ENCODE peak calls at places on chromosome 17, in six cellular contexts. One of them, this sample, is unnamed.

GRCh38 chr17:27153005-27153404 is 140.9 kb upstream of the WSB1 start:
- DNase-seq in sigmoid colon: no peak
- DNase-seq in activated CD8-positive, alpha-beta memory T cell treated with anti-CD3 and anti-CD28 coated beads for 1 hour: no peak
- DNase-seq in nucleus accumbens: no peak
- DNase-seq in stomach: no peak
- DNase-seq in NAMALWA: no peak
- DNase-seq in this sample: no peak

GRCh38 chr17:6796887-6797490 is 21.0 kb downstream of the FBXO39 start:
- DNase-seq in sigmoid colon: no peak
- DNase-seq in stomach: no peak
- DNase-seq in nucleus accumbens: no peak
- DNase-seq in NAMALWA: no peak
- DNase-seq in activated CD8-positive, alpha-beta memory T cell treated with anti-CD3 and anti-CD28 coated beads for 1 hour: no peak
- DNase-seq in this sample: no peak

GRCh38 chr17:16250635-16251034 is 33.6 kb downstream of the PIGL start:
- DNase-seq in stomach: no peak
- DNase-seq in NAMALWA: no peak
- DNase-seq in nucleus accumbens: no peak
- DNase-seq in sigmoid colon: no peak
- DNase-seq in activated CD8-positive, alpha-beta memory T cell treated with anti-CD3 and anti-CD28 coated beads for 1 hour: no peak
- DNase-seq in this sample: no peak

GRCh38 chr17:77471984-77472836 is 331.4 kb downstream of the SEC14L1 start:
- DNase-seq in sigmoid colon: peak; percentile 87
- DNase-seq in stomach: peak; percentile 56
- DNase-seq in nucleus accumbens: no peak
- DNase-seq in NAMALWA: peak; percentile 54
- DNase-seq in activated CD8-positive, alpha-beta memory T cell treated with anti-CD3 and anti-CD28 coated beads for 1 hour: no peak
- DNase-seq in this sample: peak; percentile 44

GRCh38 chr17:8889458-8890210 is 22.2 kb upstream of the PIK3R6 start:
- DNase-seq in stomach: no peak
- DNase-seq in activated CD8-positive, alpha-beta memory T cell treated with anti-CD3 and anti-CD28 coated beads for 1 hour: no peak
- DNase-seq in nucleus accumbens: no peak
- DNase-seq in sigmoid colon: no peak
- DNase-seq in NAMALWA: no peak
- DNase-seq in this sample: no peak

GRCh38 chr17:4086041-4086483 is 56.8 kb downstream of the ZZEF1 start:
- DNase-seq in sigmoid colon: no peak
- DNase-seq in activated CD8-positive, alpha-beta memory T cell treated with anti-CD3 and anti-CD28 coated beads for 1 hour: no peak
- DNase-seq in stomach: no peak
- DNase-seq in NAMALWA: no peak
- DNase-seq in nucleus accumbens: no peak
- DNase-seq in this sample: no peak

GRCh38 chr17:40510328-40510648 is 8.9 kb upstream of the TNS4 start:
- DNase-seq in nucleus accumbens: no peak
- DNase-seq in activated CD8-positive, alpha-beta memory T cell treated with anti-CD3 and anti-CD28 coated beads for 1 hour: no peak
- DNase-seq in sigmoid colon: peak; percentile 73
- DNase-seq in NAMALWA: no peak
- DNase-seq in stomach: no peak
- DNase-seq in this sample: peak; percentile 88

GRCh38 chr17:82434216-82434565 is 15.8 kb upstream of the OGFOD3 start:
- DNase-seq in activated CD8-positive, alpha-beta memory T cell treated with anti-CD3 and anti-CD28 coated beads for 1 hour: no peak
- DNase-seq in NAMALWA: no peak
- DNase-seq in stomach: no peak
- DNase-seq in nucleus accumbens: no peak
- DNase-seq in sigmoid colon: no peak
- DNase-seq in this sample: no peak

GRCh38 chr17:82836823-82837357 is 2.9 kb downstream of the ZNF750 start:
- DNase-seq in NAMALWA: no peak
- DNase-seq in sigmoid colon: peak; percentile 48
- DNase-seq in nucleus accumbens: no peak
- DNase-seq in activated CD8-positive, alpha-beta memory T cell treated with anti-CD3 and anti-CD28 coated beads for 1 hour: no peak
- DNase-seq in stomach: no peak
- DNase-seq in this sample: no peak

GRCh38 chr17:77696151-77696719 is 262.3 kb upstream of the TNRC6C start:
- DNase-seq in stomach: no peak
- DNase-seq in NAMALWA: no peak
- DNase-seq in nucleus accumbens: peak; percentile 32
- DNase-seq in activated CD8-positive, alpha-beta memory T cell treated with anti-CD3 and anti-CD28 coated beads for 1 hour: no peak
- DNase-seq in sigmoid colon: no peak
- DNase-seq in this sample: no peak

GRCh38 chr17:53844476-53845107 is 21.9 kb downstream of the KIF2B start:
- DNase-seq in nucleus accumbens: no peak
- DNase-seq in sigmoid colon: no peak
- DNase-seq in activated CD8-positive, alpha-beta memory T cell treated with anti-CD3 and anti-CD28 coated beads for 1 hour: no peak
- DNase-seq in stomach: no peak
- DNase-seq in NAMALWA: no peak
- DNase-seq in this sample: no peak

GRCh38 chr17:17587614-17588336 is 3.7 kb downstream of the PEMT start:
- DNase-seq in nucleus accumbens: no peak
- DNase-seq in NAMALWA: no peak
- DNase-seq in stomach: no peak
- DNase-seq in sigmoid colon: no peak
- DNase-seq in activated CD8-positive, alpha-beta memory T cell treated with anti-CD3 and anti-CD28 coated beads for 1 hour: no peak
- DNase-seq in this sample: no peak

This sample was measured in Calu3.